ENCODE peak calls at places on chromosomes 11 and 22, in seven cellular contexts. C, G, K, O, F, J and L are unnamed samples.
A peak's percentile ranks its signal among the peaks of the same experiment; 100 is the strongest.

GRCh38 chr11:102882389-102883024 is 7.7 kb upstream of the MMP12 start:
- DNase-seq in C (peak; percentile 79), G (peak; percentile 81), K (no peak), O (no peak), F (peak; percentile 51), J (no peak), L (no peak)

GRCh38 chr22:48745842-48746788 is 1081.6 kb downstream of the BRD1 start:
- DNase-seq in C (no peak), G (no peak), K (no peak), O (no peak), F (no peak), J (no peak), L (peak; percentile 60)

GRCh38 chr11:61711493-61711892 is 31.3 kb downstream of the DAGLA start:
- DNase-seq in C (no peak), G (no peak), K (no peak), O (no peak), F (no peak), J (no peak), L (no peak)

GRCh38 chr22:42969348-42969975 is 45.5 kb downstream of the PACSIN2 start:
- DNase-seq in C (peak; percentile 46), G (peak; percentile 61), K (peak; percentile 69), O (no peak), F (peak; percentile 71), J (no peak), L (no peak)

GRCh38 chr11:82754410-82754809 is 20.7 kb upstream of the FAM181B start:
- DNase-seq in C (no peak), G (no peak), K (no peak), O (peak; percentile 23), F (no peak), J (no peak), L (no peak)

GRCh38 chr11:108289699-108290098 is 66.8 kb downstream of the ATM start:
- DNase-seq in C (no peak), G (no peak), K (no peak), O (no peak), F (no peak), J (no peak), L (no peak)

GRCh38 chr11:114219559-114220349 is 76.4 kb upstream of the NNMT start:
- DNase-seq in C (no peak), G (no peak), K (peak; percentile 57), O (peak; percentile 73), F (peak; percentile 86), J (no peak), L (no peak)

GRCh38 chr22:43077121-43077877 is 11.9 kb downstream of the TTLL1 start:
- DNase-seq in C (no peak), G (no peak), K (no peak), O (no peak), F (no peak), J (peak; percentile 35), L (no peak)

GRCh38 chr11:121953122-121953521 is 162.9 kb downstream of the BLID start:
- DNase-seq in C (no peak), G (no peak), K (no peak), O (no peak), F (no peak), J (no peak), L (no peak)

GRCh38 chr11:128701936-128702335 is 8.1 kb downstream of the FLI1 start:
- DNase-seq in C (no peak), G (no peak), K (no peak), O (no peak), F (no peak), J (no peak), L (no peak)

GRCh38 chr11:131064373-131064991 is 148.2 kb upstream of the SNX19 start:
- DNase-seq in C (no peak), G (peak; percentile 50), K (peak; percentile 51), O (peak; percentile 61), F (peak; percentile 56), J (peak; percentile 30), L (no peak)

GRCh38 chr11:117229411-117229810 is 2.5 kb downstream of the PCSK7 start:
- DNase-seq in C (no peak), G (no peak), K (no peak), O (no peak), F (no peak), J (no peak), L (no peak)

DNA sequence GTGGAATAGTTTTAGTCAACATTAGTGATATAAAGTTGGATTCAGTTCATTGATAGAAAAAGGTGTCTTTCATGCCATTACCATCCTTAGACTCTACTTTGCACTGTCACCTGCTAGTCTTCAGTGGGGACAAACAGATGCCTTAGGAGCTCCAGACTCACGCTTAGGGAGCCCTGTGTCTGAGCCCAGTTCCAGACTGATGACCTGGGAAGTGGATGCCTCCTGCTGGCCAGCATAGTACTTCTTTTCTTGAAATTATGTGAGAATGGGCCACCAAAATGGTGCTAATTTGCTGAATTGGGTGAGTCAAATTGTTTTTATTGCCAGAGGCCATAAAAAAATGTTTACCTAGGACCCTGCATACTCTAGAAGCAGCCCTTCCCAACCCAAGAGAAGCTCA is 53.9 kb downstream of the NOX4 start:
- DNase-seq in C (no peak), G (no peak), K (no peak), O (no peak), F (no peak), J (no peak), L (no peak)
- TF ChIP-seq CTCF in C (no peak), G (no peak), K (no peak), O (no peak), F (no peak), J (no peak), L (no peak)

GRCh38 chr11:70493891-70494290 is 95.6 kb downstream of the CTTN start:
- DNase-seq in C (no peak), G (no peak), K (no peak), O (no peak), F (no peak), J (no peak), L (no peak)

GRCh38 chr11:70490723-70491558 is 92.6 kb downstream of the CTTN start:
- DNase-seq in C (no peak), G (no peak), K (no peak), O (no peak), F (no peak), J (no peak), L (no peak)

GRCh38 chr11:70490208-70490607 is 91.9 kb downstream of the CTTN start:
- DNase-seq in C (no peak), G (no peak), K (no peak), O (no peak), F (no peak), J (no peak), L (no peak)

GRCh38 chr11:70493089-70493474 is 94.8 kb downstream of the CTTN start:
- DNase-seq in C (no peak), G (no peak), K (no peak), O (no peak), F (no peak), J (no peak), L (no peak)

DNA sequence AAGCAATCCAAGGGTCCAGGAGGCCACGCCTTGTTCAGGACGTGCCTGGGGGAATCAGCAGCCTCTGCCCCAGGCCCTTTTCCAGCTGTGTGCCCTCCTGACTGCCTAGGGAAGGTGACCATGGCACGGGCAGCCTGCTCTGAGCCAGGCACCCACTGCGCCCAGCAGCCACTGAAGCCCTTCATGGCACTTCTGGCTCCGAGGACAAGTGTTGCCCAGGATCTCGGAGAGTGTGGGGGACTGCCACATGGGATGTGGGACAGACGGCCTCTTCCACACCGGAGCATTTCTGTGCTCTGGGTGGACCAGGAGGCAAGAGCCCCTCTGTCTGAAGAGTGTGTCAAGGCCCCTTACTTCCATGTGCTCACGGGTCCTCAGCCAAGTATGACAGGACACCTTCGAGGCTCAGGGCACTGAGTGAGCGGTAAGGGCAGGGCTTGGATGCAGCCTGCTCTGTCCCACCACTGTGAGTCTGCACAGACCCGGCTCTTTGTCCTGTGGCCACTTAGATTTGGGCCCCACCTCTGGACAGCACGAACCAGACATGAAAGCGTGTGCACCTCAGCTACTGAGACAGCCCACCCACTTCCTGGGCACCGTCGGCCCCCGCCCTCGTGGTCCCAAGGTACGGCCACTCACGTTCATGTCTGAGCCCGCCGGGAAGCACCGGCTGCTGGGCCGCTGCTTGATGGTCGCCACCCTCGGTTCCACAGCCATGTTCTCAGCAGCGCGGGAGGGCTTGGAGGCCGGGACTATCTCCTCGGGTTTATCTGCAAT is 93.6 kb downstream of the CTTN start:
- DNase-seq in C (no peak), G (no peak), K (no peak), O (no peak), F (no peak), J (no peak), L (no peak)
- TF ChIP-seq CTCF in C (no peak), G (no peak), K (no peak), O (no peak), F (no peak), J (no peak), L (no peak)

DNA sequence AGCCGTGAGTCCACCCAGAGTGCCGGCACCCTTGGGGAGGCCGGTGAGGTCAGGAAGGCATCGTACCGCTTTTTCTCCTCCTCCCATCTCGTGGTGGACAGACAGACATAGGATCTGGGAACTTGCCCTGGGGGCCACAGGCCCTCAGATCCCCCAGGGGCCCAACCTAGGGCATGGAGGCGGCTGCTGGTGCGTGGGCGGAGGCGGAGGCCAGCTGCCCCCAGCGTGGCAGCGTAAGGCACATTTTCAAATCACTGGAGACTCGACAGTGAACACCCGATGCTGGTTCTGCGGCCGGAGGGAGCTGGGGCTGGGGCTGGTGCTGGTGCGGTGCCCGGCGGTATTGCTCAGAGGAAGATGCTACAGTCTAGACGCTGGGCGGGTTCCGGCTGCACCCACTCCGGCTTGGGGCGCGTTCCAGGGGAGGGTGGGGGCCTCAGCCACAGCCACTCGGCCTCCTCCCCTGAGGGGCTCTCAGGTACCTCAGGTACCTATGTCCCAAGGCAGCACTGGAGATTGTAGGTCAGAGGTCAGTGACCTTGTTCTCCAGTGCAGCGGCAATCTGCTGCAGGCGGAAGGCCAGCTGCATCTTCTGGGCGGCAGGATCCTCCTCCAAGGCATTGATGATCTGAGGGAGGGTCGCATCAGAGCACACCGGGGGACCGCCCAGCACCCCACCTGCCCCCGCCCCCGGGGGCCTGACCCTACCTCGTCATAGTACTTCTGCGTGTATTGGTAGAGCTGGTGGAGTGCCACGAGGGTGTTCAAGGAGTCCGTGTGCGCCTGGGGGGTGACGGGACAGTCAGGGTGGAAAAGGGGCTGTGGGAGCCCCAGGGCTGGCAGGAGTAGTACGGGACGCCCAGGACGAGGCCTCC is 5.2 kb upstream of the MAPK11 start:
- DNase-seq in C (no peak), G (no peak), K (no peak), O (no peak), F (no peak), J (no peak), L (no peak)
- TF ChIP-seq CTCF in C (no peak), G (no peak), K (no peak), O (no peak), F (no peak), J (no peak), L (no peak)

DNA sequence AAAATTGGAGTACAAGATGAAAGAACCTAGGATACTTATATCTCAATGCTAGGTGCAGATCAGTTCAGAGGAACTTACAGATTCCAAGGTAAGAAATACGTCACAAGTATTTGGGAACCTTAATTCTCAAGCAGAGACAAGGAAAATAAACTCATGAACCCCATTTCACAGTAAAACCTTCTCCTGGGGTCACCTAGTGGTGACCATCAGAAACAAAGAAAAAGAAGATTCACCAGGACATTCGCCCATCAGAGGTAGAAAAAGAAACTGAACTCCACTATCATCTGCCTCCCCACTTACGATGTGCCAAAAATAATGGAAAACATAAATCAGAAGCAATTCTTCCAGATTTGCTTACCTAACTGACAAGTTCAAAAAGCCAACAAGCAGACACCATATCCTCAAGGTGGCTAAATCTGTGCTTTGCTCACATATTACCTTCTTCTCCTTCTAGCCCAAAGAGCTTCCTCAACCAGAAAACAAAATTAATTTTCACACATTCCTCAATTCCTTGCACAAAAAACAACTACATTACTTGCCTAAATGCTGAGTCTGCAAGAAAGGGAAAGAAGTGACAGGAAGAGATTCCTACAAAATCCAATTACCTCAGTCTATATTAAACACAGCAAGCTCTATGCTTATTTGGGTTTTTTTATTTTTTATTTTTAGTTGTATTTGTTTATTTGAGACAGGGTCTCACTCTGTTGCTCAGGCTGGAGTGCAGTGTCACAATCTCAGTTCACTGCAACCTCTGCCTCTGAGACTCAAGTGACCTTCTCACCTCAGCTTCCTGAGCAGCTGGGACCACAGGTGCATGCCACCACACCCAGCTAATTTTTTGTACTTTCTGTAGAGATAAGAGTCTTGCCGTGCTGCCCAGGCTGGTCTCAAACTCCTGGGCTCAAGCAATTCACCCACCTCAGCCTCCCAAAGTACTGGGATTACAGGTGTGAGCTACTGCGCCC is 4.7 kb downstream of the DENND5A start:
- DNase-seq in C (no peak), G (no peak), K (no peak), O (no peak), F (no peak), J (no peak), L (no peak)
- TF ChIP-seq CTCF in C (no peak), G (no peak), K (peak; percentile 35), O (no peak), F (peak; percentile 27), J (no peak), L (peak; percentile 55)